ENCODE peak calls at places on chromosomes 7 and 10, in five cellular contexts. U is stomach, J is NCI-H1105, Y is occipital lobe, C is pancreas. H is an unnamed sample.

GRCh38 chr7:133344275-133344674 is 91.4 kb downstream of the EXOC4 start:
- DNase-seq in U (no peak), J (no peak), Y (no peak), C (no peak), H (no peak)

GRCh38 chr7:152608208-152608607 is 67.7 kb downstream of the XRCC2 start:
- DNase-seq in U (no peak), J (no peak), Y (no peak), C (no peak), H (no peak)

GRCh38 chr10:13340068-13340467 is 8.0 kb downstream of the SEPHS1 start:
- DNase-seq in U (no peak), J (no peak), Y (no peak), C (no peak), H (no peak)

GRCh38 chr10:14617850-14618249 is 156.8 kb downstream of the FAM107B start:
- DNase-seq in U (no peak), J (no peak), Y (no peak), C (no peak), H (no peak)

GRCh38 chr7:89223906-89224395 is 428.4 kb upstream of the TEX47 start:
- DNase-seq in U (no peak), J (no peak), Y (no peak), C (no peak), H (no peak)

GRCh38 chr10:78761241-78761825 is 307.4 kb upstream of the ZMIZ1 start:
- DNase-seq in U (no peak), J (no peak), Y (no peak), C (no peak), H (no peak)

GRCh38 chr7:2751086-2751485 is 63.1 kb downstream of the AMZ1 start:
- DNase-seq in U (no peak), J (no peak), Y (no peak), C (no peak), H (no peak)

GRCh38 chr7:151505433-151505832 is 14.3 kb downstream of the RHEB start:
- DNase-seq in U (no peak), J (no peak), Y (no peak), C (no peak), H (no peak)

GRCh38 chr7:33807779-33808482 is 97.4 kb upstream of the BMPER start:
- DNase-seq in U (no peak), J (no peak), Y (no peak), C (no peak), H (no peak)

GRCh38 chr7:72924748-72925545 is at the start of gene POM121:
- DNase-seq in U (peak), J (peak), Y (peak), C (peak), H (peak)

GRCh38 chr7:114645451-114645850 is 230.8 kb downstream of the FOXP2 start:
- DNase-seq in U (no peak), J (peak), Y (no peak), C (no peak), H (no peak)

GRCh38 chr10:10821926-10822325 is 195.7 kb upstream of the CELF2 start:
- DNase-seq in U (no peak), J (no peak), Y (no peak), C (no peak), H (no peak)

GRCh38 chr10:12750526-12751201 is 250.8 kb downstream of the CCDC3 start:
- DNase-seq in U (no peak), J (no peak), Y (no peak), C (no peak), H (no peak)

GRCh38 chr7:108442039-108442568 is 14.1 kb downstream of the NRCAM start:
- DNase-seq in U (no peak), J (peak), Y (no peak), C (no peak), H (no peak)

GRCh38 chr7:2930310-2931033 is 86.4 kb upstream of the GNA12 start:
- DNase-seq in U (no peak), J (no peak), Y (no peak), C (no peak), H (no peak)

GRCh38 chr7:139936760-139937310 is 107.8 kb downstream of the TBXAS1 start:
- DNase-seq in U (no peak), J (no peak), Y (no peak), C (no peak), H (no peak)

GRCh38 chr10:47332371-47332770 is 10.1 kb downstream of the GDF2 start:
- DNase-seq in U (peak), J (no peak), Y (no peak), C (no peak), H (no peak)

GRCh38 chr7:155306677-155307470 is 9.2 kb downstream of the INSIG1 start:
- DNase-seq in U (peak), J (no peak), Y (no peak), C (peak), H (no peak)

GRCh38 chr7:123987445-123987844 is 45.4 kb downstream of the TMEM229A start:
- DNase-seq in U (no peak), J (no peak), Y (no peak), C (no peak), H (no peak)

GRCh38 chr7:114087674-114088539 is 169.1 kb upstream of the PPP1R3A start:
- DNase-seq in U (no peak), J (no peak), Y (no peak), C (peak), H (no peak)

GRCh38 chr10:123595661-123596060 is 70.5 kb upstream of the GPR26 start:
- DNase-seq in U (no peak), J (no peak), Y (no peak), C (no peak), H (no peak)

GRCh38 chr10:24826022-24826421 is 102.3 kb upstream of the ARHGAP21 start:
- DNase-seq in U (no peak), J (no peak), Y (no peak), C (no peak), H (no peak)

GRCh38 chr7:985127-985416 is 2.1 kb downstream of the CYP2W1 start:
- DNase-seq in U (no peak), J (no peak), Y (no peak), C (no peak), H (no peak)

GRCh38 chr10:126964190-126964589 is 59.0 kb downstream of the DOCK1 start:
- DNase-seq in U (no peak), J (no peak), Y (no peak), C (no peak), H (no peak)

GRCh38 chr10:132559538-132559937 is 22.0 kb downstream of the INPP5A start:
- DNase-seq in U (no peak), J (no peak), Y (no peak), C (no peak), H (no peak)

GRCh38 chr7:435518-436366 is 83.9 kb downstream of the PDGFA start:
- DNase-seq in U (peak), J (no peak), Y (no peak), C (no peak), H (no peak)

GRCh38 chr7:4091767-4092166 is 590.3 kb upstream of the FOXK1 start:
- DNase-seq in U (no peak), J (no peak), Y (no peak), C (no peak), H (no peak)

GRCh38 chr10:6607187-6607586 is 27.1 kb upstream of the PRKCQ start:
- DNase-seq in U (no peak), J (no peak), Y (no peak), C (no peak), H (no peak)

GRCh38 chr7:102186306-102186705 is 100.4 kb upstream of the SH2B2 start:
- DNase-seq in U (no peak), J (no peak), Y (no peak), C (no peak), H (no peak)

H was measured in anterior cingulate cortex.